ENCODE peak calls at places on chromosomes 2 and 18, in five cellular contexts. A, I, U, H and K are unnamed samples.

GRCh38 chr18:26617151-26617554 is 68.8 kb upstream of the KCTD1 start:
- DNase-seq in A (peak; percentile 93), I (peak; percentile 71), U (no peak), H (peak; percentile 94), K (peak; percentile 92)

GRCh38 chr18:48781041-48781989 is 169.4 kb downstream of the SMAD7 start:
- DNase-seq in A (no peak), I (peak; percentile 92), U (no peak), H (peak; percentile 83), K (no peak)

GRCh38 chr2:96955694-96956610 is 30.4 kb downstream of the FAM178B start:
- DNase-seq in A (no peak), I (no peak), U (no peak), H (no peak), K (no peak)

GRCh38 chr2:112959109-112959591 is 18.7 kb upstream of the IL36G start:
- DNase-seq in A (no peak), I (peak; percentile 23), U (no peak), H (peak; percentile 13), K (no peak)

GRCh38 chr2:31332521-31332920 is 82.0 kb downstream of the XDH start:
- DNase-seq in A (no peak), I (no peak), U (no peak), H (no peak), K (no peak)

GRCh38 chr2:95525294-95526035 is 40.9 kb upstream of the TRIM43B start:
- DNase-seq in A (no peak), I (no peak), U (no peak), H (peak; percentile 35), K (peak; percentile 94)

GRCh38 chr2:151973901-151974199 is 125.0 kb downstream of the CACNB4 start:
- DNase-seq in A (peak; percentile 50), I (peak; percentile 36), U (no peak), H (peak; percentile 18), K (no peak)

GRCh38 chr2:16763056-16763455 is 97.4 kb upstream of the CYRIA start:
- DNase-seq in A (no peak), I (no peak), U (peak; percentile 22), H (no peak), K (peak; percentile 34)

GRCh38 chr18:62672600-62672999 is 42.7 kb upstream of the PHLPP1 start:
- DNase-seq in A (no peak), I (no peak), U (no peak), H (no peak), K (no peak)

DNA sequence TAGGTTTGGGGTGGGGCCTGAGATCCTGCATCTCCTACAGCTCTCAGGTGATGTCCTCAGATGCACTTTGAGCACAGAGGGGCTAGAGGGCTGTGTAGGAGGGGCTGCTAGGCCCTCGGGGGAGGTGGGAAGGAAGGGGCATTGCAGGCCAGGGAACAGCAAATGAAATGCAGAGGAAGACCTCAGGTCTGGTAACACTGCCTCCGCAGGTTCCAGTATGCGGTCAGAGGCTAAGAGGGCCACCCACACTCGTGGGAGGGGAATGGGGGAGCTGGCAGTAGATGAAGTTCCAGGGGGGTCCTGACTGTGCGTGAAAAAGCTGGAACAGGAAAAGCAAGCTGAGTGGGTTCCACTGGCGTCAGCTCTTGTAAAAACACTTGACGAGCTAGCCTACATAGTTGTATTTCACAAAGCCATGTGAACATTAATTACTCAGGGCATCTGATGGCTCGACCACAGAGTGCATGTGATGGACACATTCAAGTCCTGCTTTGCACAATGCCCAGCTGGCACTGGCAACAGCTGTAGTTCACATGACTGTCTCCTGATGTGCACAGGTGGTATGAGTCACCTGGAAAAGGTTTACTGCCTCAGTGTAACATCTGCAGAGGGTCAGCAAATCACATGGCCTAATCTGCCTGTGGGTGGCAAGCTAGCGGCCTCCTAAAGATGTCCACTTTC is 29.0 kb upstream of the PTPN4 start:
- DNase-seq in A (peak; percentile 75), I (no peak), U (no peak), H (no peak), K (no peak)
- H3K27ac ChIP-seq in A (no peak overlapping the region), I (no peak overlapping the region), U (no peak overlapping the region), H (no peak overlapping the region), K (no peak overlapping the region)

DNA sequence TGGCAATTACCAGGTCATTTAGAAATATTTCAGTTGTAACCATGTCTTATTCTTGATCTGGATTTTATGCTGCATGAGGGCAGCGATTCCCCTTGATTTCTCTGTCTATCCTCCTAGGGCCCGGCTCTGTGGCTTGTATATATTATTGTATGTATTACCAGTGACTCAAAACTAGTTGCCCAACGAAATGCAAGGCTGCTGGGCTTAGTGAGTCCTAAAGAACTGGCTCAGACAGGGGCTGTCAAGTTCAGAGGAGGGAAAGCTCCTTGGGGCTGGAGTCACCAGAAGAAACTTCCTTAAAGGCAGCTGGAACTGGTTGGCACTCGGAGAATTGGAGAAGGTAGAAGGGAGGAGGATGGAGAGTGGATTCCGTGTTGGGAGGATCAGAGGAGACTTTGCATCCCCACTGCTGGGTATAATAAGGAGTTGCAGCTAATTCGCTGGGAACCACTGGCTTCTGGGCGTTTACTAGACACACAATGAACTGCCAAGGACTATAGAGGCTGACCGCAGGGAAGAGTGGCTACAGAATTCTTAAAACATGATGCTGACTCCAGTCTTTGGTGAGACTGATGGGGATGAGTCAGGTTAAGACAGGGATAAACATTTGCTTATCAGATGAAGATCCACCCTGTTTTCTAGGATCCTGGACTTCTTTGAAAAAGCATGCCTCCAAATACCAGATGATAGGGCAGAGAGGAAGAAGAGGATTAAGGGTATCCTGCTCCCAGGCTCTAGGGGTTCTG is 104.3 kb downstream of the PRKCE start:
- DNase-seq in A (no peak), I (no peak), U (no peak), H (peak; percentile 97), K (no peak)
- H4K20me1 ChIP-seq in A (no peaks in the 10 kb centered on the region), I (no peaks in the 10 kb centered on the region), U (no peaks in the 10 kb centered on the region), H (no peaks in the 10 kb centered on the region), K (peaks cover 57% of the 10 kb centered on the region)

GRCh38 chr18:55265130-55265675 is 305.9 kb upstream of the CCDC68 start:
- DNase-seq in A (no peak), I (no peak), U (no peak), H (no peak), K (no peak)

GRCh38 chr18:55256568-55257289 is 297.5 kb upstream of the CCDC68 start:
- DNase-seq in A (no peak), I (no peak), U (no peak), H (peak; percentile 54), K (no peak)

GRCh38 chr18:55262021-55262560 is 302.8 kb upstream of the CCDC68 start:
- DNase-seq in A (no peak), I (no peak), U (no peak), H (no peak), K (no peak)

GRCh38 chr18:55264108-55264507 is 304.8 kb upstream of the CCDC68 start:
- DNase-seq in A (peak; percentile 36), I (no peak), U (no peak), H (no peak), K (no peak)

DNA sequence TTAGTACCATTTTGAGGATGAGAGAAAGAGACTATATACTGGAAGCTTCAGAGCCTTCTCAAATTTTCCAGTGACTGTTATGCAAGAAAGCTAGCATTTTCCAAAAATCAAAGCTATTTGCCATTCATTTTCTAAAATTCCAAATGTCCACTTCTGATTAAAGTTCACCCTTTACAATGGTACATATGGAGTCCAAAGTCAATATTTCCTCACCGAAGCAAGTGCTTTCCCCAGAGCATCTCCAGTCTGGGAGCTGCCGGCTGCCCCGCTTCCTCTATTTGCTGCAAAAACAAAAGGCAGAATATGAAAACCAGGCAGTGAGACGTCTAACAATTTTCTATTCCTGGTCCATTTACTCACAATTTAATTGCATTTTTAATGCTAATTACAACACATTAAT is 302.0 kb upstream of the CCDC68 start:
- DNase-seq in A (no peak), I (no peak), U (no peak), H (no peak), K (no peak)
- H3K4me3 ChIP-seq in A (no peak overlapping the region), I (no peak overlapping the region), U (no peak overlapping the region), H (no peak overlapping the region), K (no peak overlapping the region)

GRCh38 chr2:121086450-121086849 is 198.6 kb downstream of the TFCP2L1 start:
- DNase-seq in A (no peak), I (no peak), U (no peak), H (no peak), K (no peak)
- H3K27ac ChIP-seq in A (no peak overlapping the region), I (no peak overlapping the region), U (no peak overlapping the region), H (no peak overlapping the region), K (no peak overlapping the region)

DNA sequence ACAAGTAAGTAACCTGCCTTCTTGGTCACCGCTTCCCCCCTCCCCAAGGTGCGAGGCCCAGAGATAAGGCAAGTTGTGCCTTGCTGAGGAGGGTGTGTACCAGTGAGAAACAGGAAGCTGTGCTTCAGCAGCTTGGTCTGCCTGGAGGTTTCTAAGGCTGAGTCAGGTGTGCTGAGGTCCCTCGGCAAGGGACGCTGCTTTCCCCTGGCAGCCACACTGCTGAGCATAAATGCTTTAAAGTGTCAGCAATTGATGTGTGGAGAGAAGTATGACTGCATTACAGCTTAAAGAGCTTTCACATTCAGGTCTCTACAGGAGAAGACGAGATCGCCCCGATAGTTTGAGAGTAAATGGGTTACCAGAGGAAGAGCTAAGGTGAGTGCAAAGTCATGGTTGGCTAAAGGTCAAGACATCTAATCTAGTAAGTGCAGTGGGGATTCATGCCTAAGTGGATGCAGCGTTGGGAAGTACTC is 86.9 kb downstream of the LIMS1 start:
- DNase-seq in A (peak; percentile 85), I (peak; percentile 65), U (peak; percentile 90), H (peak; percentile 20), K (peak; percentile 61)
- H4K20me1 ChIP-seq in A (no peaks in the 10 kb centered on the region), I (peaks cover 5% of the 10 kb centered on the region), U (no peaks in the 10 kb centered on the region), H (no peaks in the 10 kb centered on the region), K (no peaks in the 10 kb centered on the region)

GRCh38 chr2:105394951-105395611 is 3.8 kb downstream of the FHL2 start:
- DNase-seq in A (no peak), I (no peak), U (no peak), H (peak; percentile 46), K (no peak)
- H3K4me3 ChIP-seq in A (peak overlapping the region; percentile 96), I (no peak overlapping the region), U (no peak overlapping the region), H (peak overlapping the region; percentile 100), K (peak overlapping the region; percentile 52)